ENCODE peak calls at places on chromosomes 1 and 21, in six cellular contexts. One of them, this sample, is unnamed.

GRCh38 chr1:65179148-65179547 is 31.1 kb downstream of the AK4 start:
- DNase-seq in SW 1271: no peak
- DNase-seq in trophoblast cell: no peak
- DNase-seq in astrocyte of the spinal cord: no peak
- DNase-seq in left colon: no peak
- DNase-seq in activated CD4-positive, alpha-beta memory T cell treated with anti-CD3 and anti-CD28 coated beads, Interleukin-2, amount 10 ng/mL, durations not matched to agents 7 days and 5 days: no peak
- DNase-seq in this sample: no peak

GRCh38 chr1:24308365-24309015 is 10.7 kb upstream of the GRHL3 start:
- DNase-seq in SW 1271: no peak
- DNase-seq in trophoblast cell: no peak
- DNase-seq in astrocyte of the spinal cord: peak
- DNase-seq in activated CD4-positive, alpha-beta memory T cell treated with anti-CD3 and anti-CD28 coated beads, Interleukin-2, amount 10 ng/mL, durations not matched to agents 7 days and 5 days: no peak
- DNase-seq in left colon: no peak
- DNase-seq in this sample: no peak

GRCh38 chr1:53339736-53340385 is 12.0 kb upstream of the LRP8 start:
- DNase-seq in astrocyte of the spinal cord: no peak
- DNase-seq in trophoblast cell: no peak
- DNase-seq in activated CD4-positive, alpha-beta memory T cell treated with anti-CD3 and anti-CD28 coated beads, Interleukin-2, amount 10 ng/mL, durations not matched to agents 7 days and 5 days: peak
- DNase-seq in left colon: no peak
- DNase-seq in SW 1271: no peak
- DNase-seq in this sample: no peak

GRCh38 chr1:107604823-107605222 is 360.2 kb downstream of the VAV3 start:
- DNase-seq in trophoblast cell: no peak
- DNase-seq in left colon: no peak
- DNase-seq in SW 1271: no peak
- DNase-seq in astrocyte of the spinal cord: no peak
- DNase-seq in activated CD4-positive, alpha-beta memory T cell treated with anti-CD3 and anti-CD28 coated beads, Interleukin-2, amount 10 ng/mL, durations not matched to agents 7 days and 5 days: no peak
- DNase-seq in this sample: no peak

GRCh38 chr1:94866178-94866822 is 46.1 kb downstream of the SLC44A3 start:
- DNase-seq in astrocyte of the spinal cord: peak
- DNase-seq in activated CD4-positive, alpha-beta memory T cell treated with anti-CD3 and anti-CD28 coated beads, Interleukin-2, amount 10 ng/mL, durations not matched to agents 7 days and 5 days: no peak
- DNase-seq in SW 1271: no peak
- DNase-seq in trophoblast cell: no peak
- DNase-seq in left colon: no peak
- DNase-seq in this sample: no peak

GRCh38 chr1:27527223-27527856 is 37.4 kb upstream of the WASF2 start:
- DNase-seq in left colon: peak
- DNase-seq in SW 1271: no peak
- DNase-seq in astrocyte of the spinal cord: peak
- DNase-seq in activated CD4-positive, alpha-beta memory T cell treated with anti-CD3 and anti-CD28 coated beads, Interleukin-2, amount 10 ng/mL, durations not matched to agents 7 days and 5 days: peak
- DNase-seq in trophoblast cell: peak
- DNase-seq in this sample: no peak

GRCh38 chr1:165666152-165666551 is 32.2 kb downstream of the ALDH9A1 start:
- DNase-seq in astrocyte of the spinal cord: no peak
- DNase-seq in SW 1271: no peak
- DNase-seq in trophoblast cell: no peak
- DNase-seq in activated CD4-positive, alpha-beta memory T cell treated with anti-CD3 and anti-CD28 coated beads, Interleukin-2, amount 10 ng/mL, durations not matched to agents 7 days and 5 days: no peak
- DNase-seq in left colon: no peak
- DNase-seq in this sample: no peak

GRCh38 chr1:216902669-216903388 is 179.6 kb upstream of the ESRRG start:
- DNase-seq in trophoblast cell: no peak
- DNase-seq in left colon: no peak
- DNase-seq in astrocyte of the spinal cord: peak
- DNase-seq in SW 1271: no peak
- DNase-seq in activated CD4-positive, alpha-beta memory T cell treated with anti-CD3 and anti-CD28 coated beads, Interleukin-2, amount 10 ng/mL, durations not matched to agents 7 days and 5 days: no peak
- DNase-seq in this sample: no peak

GRCh38 chr21:45996311-45997204 is 15.0 kb downstream of the COL6A1 start:
- DNase-seq in astrocyte of the spinal cord: no peak
- DNase-seq in activated CD4-positive, alpha-beta memory T cell treated with anti-CD3 and anti-CD28 coated beads, Interleukin-2, amount 10 ng/mL, durations not matched to agents 7 days and 5 days: no peak
- DNase-seq in trophoblast cell: no peak
- DNase-seq in left colon: peak
- DNase-seq in SW 1271: no peak
- DNase-seq in this sample: no peak

GRCh38 chr1:23591460-23592208 is 32.3 kb upstream of the ID3 start:
- DNase-seq in trophoblast cell: peak
- DNase-seq in activated CD4-positive, alpha-beta memory T cell treated with anti-CD3 and anti-CD28 coated beads, Interleukin-2, amount 10 ng/mL, durations not matched to agents 7 days and 5 days: peak
- DNase-seq in astrocyte of the spinal cord: no peak
- DNase-seq in left colon: no peak
- DNase-seq in SW 1271: no peak
- DNase-seq in this sample: no peak

GRCh38 chr1:6367381-6368007 is 26.1 kb downstream of the ACOT7 start:
- DNase-seq in astrocyte of the spinal cord: no peak
- DNase-seq in trophoblast cell: no peak
- DNase-seq in SW 1271: no peak
- DNase-seq in left colon: no peak
- DNase-seq in activated CD4-positive, alpha-beta memory T cell treated with anti-CD3 and anti-CD28 coated beads, Interleukin-2, amount 10 ng/mL, durations not matched to agents 7 days and 5 days: no peak
- DNase-seq in this sample: no peak